ENCODE peak calls at places on chromosomes 7 and 10, in seven cellular contexts. One of them, this sample, is unnamed.

GRCh38 chr7:142808461-142808801 is 37.7 kb downstream of the PRSS2 start:
- DNase-seq in CD8-positive, alpha-beta memory T cell: no peak
- DNase-seq in stimulated activated CD4-positive, alpha-beta T cell treated with anti-CD3 and anti-CD28 coated beads, Interleukin-1b, Interleukin-23, amount 100 ng/mL, for 24 hours: no peak
- DNase-seq in neuronal stem cell: no peak
- DNase-seq in AG09309: no peak
- DNase-seq in amniotic epithelial cell: no peak
- DNase-seq in stomach: no peak
- DNase-seq in this sample: no peak

GRCh38 chr7:142785841-142786250 is 15.1 kb downstream of the PRSS2 start:
- DNase-seq in stimulated activated CD4-positive, alpha-beta T cell treated with anti-CD3 and anti-CD28 coated beads, Interleukin-1b, Interleukin-23, amount 100 ng/mL, for 24 hours: no peak
- DNase-seq in stomach: no peak
- DNase-seq in CD8-positive, alpha-beta memory T cell: peak
- DNase-seq in neuronal stem cell: no peak
- DNase-seq in amniotic epithelial cell: no peak
- DNase-seq in AG09309: no peak
- DNase-seq in this sample: no peak

GRCh38 chr10:12780634-12781601 is 220.6 kb downstream of the CCDC3 start:
- DNase-seq in stomach: no peak
- DNase-seq in neuronal stem cell: no peak
- DNase-seq in CD8-positive, alpha-beta memory T cell: no peak
- DNase-seq in stimulated activated CD4-positive, alpha-beta T cell treated with anti-CD3 and anti-CD28 coated beads, Interleukin-1b, Interleukin-23, amount 100 ng/mL, for 24 hours: no peak
- DNase-seq in amniotic epithelial cell: no peak
- DNase-seq in AG09309: peak
- DNase-seq in this sample: no peak

GRCh38 chr10:13816195-13816926 is 229.6 kb downstream of the PRPF18 start:
- DNase-seq in stomach: peak
- DNase-seq in neuronal stem cell: no peak
- DNase-seq in amniotic epithelial cell: peak
- DNase-seq in CD8-positive, alpha-beta memory T cell: no peak
- DNase-seq in AG09309: peak
- DNase-seq in stimulated activated CD4-positive, alpha-beta T cell treated with anti-CD3 and anti-CD28 coated beads, Interleukin-1b, Interleukin-23, amount 100 ng/mL, for 24 hours: no peak
- DNase-seq in this sample: no peak

GRCh38 chr10:76040107-76040829 is 608.8 kb downstream of the LRMDA start:
- DNase-seq in CD8-positive, alpha-beta memory T cell: no peak
- DNase-seq in AG09309: no peak
- DNase-seq in stomach: no peak
- DNase-seq in neuronal stem cell: no peak
- DNase-seq in stimulated activated CD4-positive, alpha-beta T cell treated with anti-CD3 and anti-CD28 coated beads, Interleukin-1b, Interleukin-23, amount 100 ng/mL, for 24 hours: no peak
- DNase-seq in amniotic epithelial cell: peak
- DNase-seq in this sample: no peak

GRCh38 chr10:132849546-132850031 is 63.6 kb upstream of the NKX6-2 start:
- DNase-seq in neuronal stem cell: no peak
- DNase-seq in CD8-positive, alpha-beta memory T cell: no peak
- DNase-seq in amniotic epithelial cell: no peak
- DNase-seq in AG09309: no peak
- DNase-seq in stomach: peak
- DNase-seq in stimulated activated CD4-positive, alpha-beta T cell treated with anti-CD3 and anti-CD28 coated beads, Interleukin-1b, Interleukin-23, amount 100 ng/mL, for 24 hours: no peak
- DNase-seq in this sample: no peak

GRCh38 chr7:101944611-101945010 is 127.2 kb downstream of the CUX1 start:
- DNase-seq in stimulated activated CD4-positive, alpha-beta T cell treated with anti-CD3 and anti-CD28 coated beads, Interleukin-1b, Interleukin-23, amount 100 ng/mL, for 24 hours: no peak
- DNase-seq in CD8-positive, alpha-beta memory T cell: no peak
- DNase-seq in neuronal stem cell: no peak
- DNase-seq in amniotic epithelial cell: no peak
- DNase-seq in stomach: no peak
- DNase-seq in AG09309: no peak
- DNase-seq in this sample: no peak

GRCh38 chr10:49644035-49644345 is 30.2 kb downstream of the CHAT start:
- DNase-seq in stimulated activated CD4-positive, alpha-beta T cell treated with anti-CD3 and anti-CD28 coated beads, Interleukin-1b, Interleukin-23, amount 100 ng/mL, for 24 hours: no peak
- DNase-seq in CD8-positive, alpha-beta memory T cell: no peak
- DNase-seq in stomach: no peak
- DNase-seq in amniotic epithelial cell: no peak
- DNase-seq in neuronal stem cell: no peak
- DNase-seq in AG09309: no peak
- DNase-seq in this sample: no peak

GRCh38 chr10:27861781-27862180 is 116.2 kb upstream of the MKX start:
- DNase-seq in stomach: no peak
- DNase-seq in AG09309: no peak
- DNase-seq in stimulated activated CD4-positive, alpha-beta T cell treated with anti-CD3 and anti-CD28 coated beads, Interleukin-1b, Interleukin-23, amount 100 ng/mL, for 24 hours: no peak
- DNase-seq in neuronal stem cell: no peak
- DNase-seq in amniotic epithelial cell: no peak
- DNase-seq in CD8-positive, alpha-beta memory T cell: no peak
- DNase-seq in this sample: no peak

GRCh38 chr7:4774007-4774406 is 1.4 kb upstream of the AP5Z1 start:
- DNase-seq in stomach: no peak
- DNase-seq in CD8-positive, alpha-beta memory T cell: no peak
- DNase-seq in neuronal stem cell: no peak
- DNase-seq in stimulated activated CD4-positive, alpha-beta T cell treated with anti-CD3 and anti-CD28 coated beads, Interleukin-1b, Interleukin-23, amount 100 ng/mL, for 24 hours: no peak
- DNase-seq in amniotic epithelial cell: no peak
- DNase-seq in AG09309: no peak
- DNase-seq in this sample: no peak

GRCh38 chr7:23247101-23247601 is 576 bp downstream of the GPNMB start:
- DNase-seq in CD8-positive, alpha-beta memory T cell: no peak
- DNase-seq in AG09309: no peak
- DNase-seq in stomach: no peak
- DNase-seq in stimulated activated CD4-positive, alpha-beta T cell treated with anti-CD3 and anti-CD28 coated beads, Interleukin-1b, Interleukin-23, amount 100 ng/mL, for 24 hours: no peak
- DNase-seq in amniotic epithelial cell: no peak
- DNase-seq in neuronal stem cell: no peak
- DNase-seq in this sample: no peak

GRCh38 chr7:74503061-74503460 is 49.4 kb downstream of the GTF2IRD1 start:
- DNase-seq in amniotic epithelial cell: no peak
- DNase-seq in stomach: peak
- DNase-seq in stimulated activated CD4-positive, alpha-beta T cell treated with anti-CD3 and anti-CD28 coated beads, Interleukin-1b, Interleukin-23, amount 100 ng/mL, for 24 hours: no peak
- DNase-seq in neuronal stem cell: no peak
- DNase-seq in AG09309: no peak
- DNase-seq in CD8-positive, alpha-beta memory T cell: no peak
- DNase-seq in this sample: no peak

GRCh38 chr10:13959443-13960359 is 371.0 kb downstream of the FRMD4A start:
- DNase-seq in CD8-positive, alpha-beta memory T cell: no peak
- DNase-seq in stomach: no peak
- DNase-seq in amniotic epithelial cell: no peak
- DNase-seq in AG09309: no peak
- DNase-seq in neuronal stem cell: no peak
- DNase-seq in stimulated activated CD4-positive, alpha-beta T cell treated with anti-CD3 and anti-CD28 coated beads, Interleukin-1b, Interleukin-23, amount 100 ng/mL, for 24 hours: no peak
- DNase-seq in this sample: no peak

GRCh38 chr7:104653870-104654401 is 325.5 kb downstream of the LHFPL3 start:
- DNase-seq in stomach: no peak
- DNase-seq in neuronal stem cell: no peak
- DNase-seq in stimulated activated CD4-positive, alpha-beta T cell treated with anti-CD3 and anti-CD28 coated beads, Interleukin-1b, Interleukin-23, amount 100 ng/mL, for 24 hours: no peak
- DNase-seq in CD8-positive, alpha-beta memory T cell: no peak
- DNase-seq in amniotic epithelial cell: no peak
- DNase-seq in AG09309: no peak
- DNase-seq in this sample: no peak

GRCh38 chr7:6656413-6656812 is 19.3 kb downstream of the ZNF316 start:
- DNase-seq in stomach: no peak
- DNase-seq in stimulated activated CD4-positive, alpha-beta T cell treated with anti-CD3 and anti-CD28 coated beads, Interleukin-1b, Interleukin-23, amount 100 ng/mL, for 24 hours: no peak
- DNase-seq in amniotic epithelial cell: no peak
- DNase-seq in neuronal stem cell: no peak
- DNase-seq in CD8-positive, alpha-beta memory T cell: no peak
- DNase-seq in AG09309: no peak
- DNase-seq in this sample: no peak

GRCh38 chr10:33277135-33277536 is 57.3 kb downstream of the NRP1 start:
- DNase-seq in stomach: peak
- DNase-seq in neuronal stem cell: no peak
- DNase-seq in stimulated activated CD4-positive, alpha-beta T cell treated with anti-CD3 and anti-CD28 coated beads, Interleukin-1b, Interleukin-23, amount 100 ng/mL, for 24 hours: no peak
- DNase-seq in AG09309: no peak
- DNase-seq in amniotic epithelial cell: no peak
- DNase-seq in CD8-positive, alpha-beta memory T cell: no peak
- DNase-seq in this sample: no peak

GRCh38 chr10:12018438-12019342 is 23.9 kb downstream of the UPF2 start:
- DNase-seq in stomach: no peak
- DNase-seq in AG09309: no peak
- DNase-seq in CD8-positive, alpha-beta memory T cell: no peak
- DNase-seq in stimulated activated CD4-positive, alpha-beta T cell treated with anti-CD3 and anti-CD28 coated beads, Interleukin-1b, Interleukin-23, amount 100 ng/mL, for 24 hours: no peak
- DNase-seq in neuronal stem cell: no peak
- DNase-seq in amniotic epithelial cell: peak
- DNase-seq in this sample: no peak

GRCh38 chr10:109427421-109427820 is 495.9 kb downstream of the XPNPEP1 start:
- DNase-seq in stimulated activated CD4-positive, alpha-beta T cell treated with anti-CD3 and anti-CD28 coated beads, Interleukin-1b, Interleukin-23, amount 100 ng/mL, for 24 hours: no peak
- DNase-seq in stomach: no peak
- DNase-seq in amniotic epithelial cell: peak
- DNase-seq in AG09309: no peak
- DNase-seq in CD8-positive, alpha-beta memory T cell: no peak
- DNase-seq in neuronal stem cell: no peak
- DNase-seq in this sample: no peak

GRCh38 chr7:24786306-24786705 is 29.0 kb upstream of the GSDME start:
- DNase-seq in CD8-positive, alpha-beta memory T cell: no peak
- DNase-seq in stomach: no peak
- DNase-seq in neuronal stem cell: no peak
- DNase-seq in AG09309: peak
- DNase-seq in stimulated activated CD4-positive, alpha-beta T cell treated with anti-CD3 and anti-CD28 coated beads, Interleukin-1b, Interleukin-23, amount 100 ng/mL, for 24 hours: no peak
- DNase-seq in amniotic epithelial cell: peak
- DNase-seq in this sample: no peak

GRCh38 chr10:70682920-70683600 is 10.8 kb downstream of the ADAMTS14 start:
- DNase-seq in stimulated activated CD4-positive, alpha-beta T cell treated with anti-CD3 and anti-CD28 coated beads, Interleukin-1b, Interleukin-23, amount 100 ng/mL, for 24 hours: no peak
- DNase-seq in AG09309: no peak
- DNase-seq in neuronal stem cell: no peak
- DNase-seq in CD8-positive, alpha-beta memory T cell: no peak
- DNase-seq in stomach: no peak
- DNase-seq in amniotic epithelial cell: no peak
- DNase-seq in this sample: no peak

GRCh38 chr10:133528845-133529575 is 1.8 kb downstream of the CYP2E1 start:
- DNase-seq in amniotic epithelial cell: no peak
- DNase-seq in neuronal stem cell: no peak
- DNase-seq in stomach: peak
- DNase-seq in CD8-positive, alpha-beta memory T cell: no peak
- DNase-seq in stimulated activated CD4-positive, alpha-beta T cell treated with anti-CD3 and anti-CD28 coated beads, Interleukin-1b, Interleukin-23, amount 100 ng/mL, for 24 hours: no peak
- DNase-seq in AG09309: no peak
- DNase-seq in this sample: no peak

GRCh38 chr10:8912108-8912507 is 857.6 kb downstream of the GATA3 start:
- DNase-seq in stimulated activated CD4-positive, alpha-beta T cell treated with anti-CD3 and anti-CD28 coated beads, Interleukin-1b, Interleukin-23, amount 100 ng/mL, for 24 hours: no peak
- DNase-seq in neuronal stem cell: no peak
- DNase-seq in AG09309: no peak
- DNase-seq in stomach: no peak
- DNase-seq in amniotic epithelial cell: no peak
- DNase-seq in CD8-positive, alpha-beta memory T cell: no peak
- DNase-seq in this sample: no peak

GRCh38 chr10:84008878-84009277 is 130.4 kb upstream of the GHITM start:
- DNase-seq in AG09309: no peak
- DNase-seq in stimulated activated CD4-positive, alpha-beta T cell treated with anti-CD3 and anti-CD28 coated beads, Interleukin-1b, Interleukin-23, amount 100 ng/mL, for 24 hours: no peak
- DNase-seq in amniotic epithelial cell: no peak
- DNase-seq in stomach: no peak
- DNase-seq in neuronal stem cell: no peak
- DNase-seq in CD8-positive, alpha-beta memory T cell: peak
- DNase-seq in this sample: no peak

GRCh38 chr7:89728550-89728949 is 425.7 kb upstream of the STEAP1 start:
- DNase-seq in stomach: no peak
- DNase-seq in stimulated activated CD4-positive, alpha-beta T cell treated with anti-CD3 and anti-CD28 coated beads, Interleukin-1b, Interleukin-23, amount 100 ng/mL, for 24 hours: no peak
- DNase-seq in CD8-positive, alpha-beta memory T cell: no peak
- DNase-seq in amniotic epithelial cell: no peak
- DNase-seq in AG09309: no peak
- DNase-seq in neuronal stem cell: no peak
- DNase-seq in this sample: no peak